ENCODE peak calls at places on chromosome 20, in nine cellular contexts. B is psoas muscle, L is cardiac fibroblast, R is mucosa of descending colon, E is thyroid gland, O is lower lobe of right lung, V is WTC11, P is stomach, D is cardiac muscle cell. X is an unnamed sample.

GRCh38 chr20:26209171-26209941 is 512.7 kb upstream of the ZNF337 start:
- DNase-seq in D (peak), P (no peak), V (peak), R (peak), B (peak), E (peak), O (peak), L (peak), X (no peak)

GRCh38 chr20:51354769-51355319 is 187.7 kb downstream of the NFATC2 start:
- DNase-seq in O (no peak), D (no peak), L (peak), V (no peak), B (peak), R (no peak), E (no peak), P (no peak), X (no peak)

GRCh38 chr20:13267231-13267630 is 46.2 kb downstream of the ISM1 start:
- DNase-seq in B (no peak), V (no peak), R (no peak), O (peak), D (no peak), E (peak), L (no peak), P (no peak), X (no peak)

GRCh38 chr20:40449974-40450616 is 238.9 kb downstream of the MAFB start:
- DNase-seq in L (no peak), D (no peak), B (no peak), P (no peak), R (no peak), V (no peak), E (no peak), O (no peak), X (no peak)

GRCh38 chr20:49104365-49104648 is 58.2 kb downstream of the CSE1L start:
- DNase-seq in D (no peak), L (no peak), V (peak), O (no peak), B (no peak), R (no peak), E (peak), P (no peak), X (no peak)

GRCh38 chr20:4406627-4407026 is 315.1 kb upstream of the PRND start:
- DNase-seq in B (no peak), L (peak), P (no peak), O (no peak), R (no peak), D (peak), E (no peak), V (no peak), X (no peak)

GRCh38 chr20:51385941-51386530 is 156.5 kb downstream of the NFATC2 start:
- DNase-seq in V (peak), L (peak), O (no peak), B (no peak), E (peak), D (peak), R (no peak), P (no peak), X (peak)

GRCh38 chr20:25287631-25288290 is 39.9 kb downstream of the PYGB start:
- DNase-seq in P (no peak), L (no peak), B (peak), D (no peak), O (peak), V (no peak), E (peak), R (no peak), X (no peak)

GRCh38 chr20:50346372-50347347 is 156.0 kb downstream of the CEBPB start:
- DNase-seq in R (peak), P (peak), O (peak), E (peak), B (peak), L (peak), D (peak), V (no peak), X (peak)

GRCh38 chr20:35992713-35993335 is 24.4 kb downstream of the CNBD2 start:
- DNase-seq in B (no peak), E (peak), D (peak), O (no peak), L (peak), V (peak), P (peak), R (no peak), X (peak)

GRCh38 chr20:47181056-47181862 is 175.2 kb downstream of the ZMYND8 start:
- DNase-seq in P (peak), L (peak), V (peak), B (no peak), E (no peak), D (peak), R (no peak), O (no peak), X (peak)

GRCh38 chr20:45945678-45946148 is 11.2 kb downstream of the PCIF1 start:
- DNase-seq in B (no peak), D (no peak), O (no peak), E (no peak), V (no peak), L (no peak), P (no peak), R (no peak), X (no peak)

GRCh38 chr20:58135441-58136170 is 92.8 kb downstream of the ANKRD60 start:
- DNase-seq in R (no peak), E (peak), V (no peak), D (no peak), P (no peak), B (no peak), O (no peak), L (no peak), X (peak)

GRCh38 chr20:41533537-41534136 is 84.5 kb downstream of the CHD6 start:
- DNase-seq in L (no peak), V (no peak), R (no peak), E (no peak), D (no peak), O (no peak), P (peak), B (no peak), X (no peak)

GRCh38 chr20:59820204-59821041 is 113.0 kb downstream of the SYCP2 start:
- DNase-seq in V (no peak), L (no peak), O (no peak), R (no peak), B (peak), E (no peak), D (no peak), P (no peak), X (no peak)

GRCh38 chr20:37378420-37378784 is 32.5 kb downstream of the SRC start:
- DNase-seq in L (no peak), P (no peak), D (no peak), V (no peak), R (no peak), E (no peak), O (no peak), B (no peak), X (no peak)

GRCh38 chr20:31721408-31722332 is 998 bp downstream of the BCL2L1 start:
- DNase-seq in B (peak), V (peak), P (peak), R (peak), O (peak), L (no peak), E (no peak), D (no peak), X (no peak)

GRCh38 chr20:2593756-2594155 is 57.4 kb downstream of the TMC2 start:
- DNase-seq in R (no peak), V (no peak), O (no peak), B (no peak), L (no peak), E (no peak), D (no peak), P (no peak), X (no peak)

GRCh38 chr20:57170343-57170742 is 96.1 kb downstream of the BMP7 start:
- DNase-seq in V (no peak), O (no peak), P (no peak), B (no peak), E (no peak), L (no peak), D (no peak), R (no peak), X (no peak)

GRCh38 chr20:4335722-4336121 is 320.4 kb upstream of the RNF24 start:
- DNase-seq in P (no peak), D (no peak), B (no peak), E (peak), R (no peak), O (no peak), V (no peak), L (no peak), X (no peak)

GRCh38 chr20:44388466-44389023 is 33.0 kb downstream of the HNF4A start:
- DNase-seq in D (peak), V (peak), B (peak), R (peak), O (peak), P (peak), L (peak), E (peak), X (peak)

GRCh38 chr20:36666181-36666740 is 20.3 kb upstream of the SLA2 start:
- DNase-seq in D (peak), O (no peak), E (no peak), V (no peak), R (no peak), L (peak), B (no peak), P (no peak), X (no peak)

GRCh38 chr20:7025635-7026034 is 258.1 kb downstream of the BMP2 start:
- DNase-seq in O (no peak), P (no peak), D (no peak), V (no peak), E (no peak), R (no peak), L (no peak), B (no peak), X (no peak)

GRCh38 chr20:7029005-7029404 is 261.5 kb downstream of the BMP2 start:
- DNase-seq in V (no peak), E (peak), D (no peak), L (no peak), B (no peak), R (no peak), P (no peak), O (no peak), X (no peak)

GRCh38 chr20:7031222-7031621 is 263.7 kb downstream of the BMP2 start:
- DNase-seq in D (peak), L (peak), V (no peak), E (no peak), P (no peak), O (no peak), R (no peak), B (no peak), X (no peak)
- TF ChIP-seq CTCF in D (peak), L (peak), V (no peak), E (no peak), P (peak), O (peak), R (no peak), B (no peak), X (no peak)

GRCh38 chr20:62367483-62368302 is 581 bp upstream of the LAMA5 start:
- DNase-seq in D (peak), P (peak), V (peak), B (peak), E (peak), L (no peak), R (no peak), O (no peak), X (no peak)

GRCh38 chr20:62367136-62367482 is at the start of gene LAMA5:
- DNase-seq in L (peak), D (peak), B (peak), V (peak), O (peak), E (peak), R (no peak), P (peak), X (peak)

GRCh38 chr20:62369508-62370114 is 2.5 kb upstream of the LAMA5 start:
- DNase-seq in P (no peak), E (no peak), V (no peak), B (no peak), O (no peak), D (no peak), L (no peak), R (no peak), X (no peak)

GRCh38 chr20:62368629-62369507 is 1.8 kb upstream of the LAMA5 start:
- DNase-seq in P (peak), L (peak), V (peak), B (peak), O (no peak), E (peak), R (no peak), D (peak), X (peak)

GRCh38 chr20:62368303-62368628 is 1.2 kb upstream of the LAMA5 start:
- DNase-seq in D (no peak), R (no peak), P (no peak), E (no peak), B (no peak), V (no peak), O (no peak), L (no peak), X (no peak)
- TF ChIP-seq CTCF in D (no peak), R (no peak), P (no peak), E (no peak), B (no peak), V (no peak), O (no peak), L (no peak), X (no peak)

GRCh38 chr20:10671221-10671849 is 2.5 kb downstream of the JAG1 start:
- DNase-seq in B (no peak), E (peak), V (peak), D (peak), P (peak), L (peak), O (peak), R (peak), X (peak)
- TF ChIP-seq CTCF in B (peak), E (no peak), V (no peak), D (peak), P (peak), L (peak), O (peak), R (peak), X (no peak)

GRCh38 chr20:294602-295001 is 2.8 kb upstream of the ZCCHC3 start:
- DNase-seq in P (no peak), V (no peak), L (no peak), E (no peak), B (no peak), O (no peak), R (no peak), D (no peak), X (no peak)

GRCh38 chr20:289693-290080 is 863 bp downstream of the C20orf96 start:
- DNase-seq in E (no peak), V (no peak), O (no peak), D (peak), P (no peak), L (peak), R (no peak), B (no peak), X (no peak)

GRCh38 chr20:286508-286907 is 4.0 kb downstream of the C20orf96 start:
- DNase-seq in B (no peak), L (no peak), R (no peak), P (no peak), O (no peak), V (no peak), E (no peak), D (no peak), X (no peak)

GRCh38 chr20:288956-289692 is 1.4 kb downstream of the C20orf96 start:
- DNase-seq in L (no peak), B (no peak), D (no peak), V (no peak), P (no peak), R (no peak), O (no peak), E (no peak), X (no peak)

GRCh38 chr20:290081-290831 is at the start of gene C20orf96:
- DNase-seq in L (peak), D (peak), R (peak), B (peak), O (peak), E (peak), V (peak), P (peak), X (peak)
- TF ChIP-seq CTCF in L (peak), D (peak), R (peak), B (peak), O (peak), E (no peak), V (no peak), P (peak), X (no peak)

GRCh38 chr20:9354579-9354978 is 159.8 kb upstream of the LAMP5 start:
- DNase-seq in D (no peak), O (no peak), E (no peak), L (no peak), R (no peak), P (no peak), V (no peak), B (no peak), X (no peak)
- TF ChIP-seq CTCF in D (no peak), O (no peak), E (no peak), L (no peak), R (no peak), P (no peak), V (no peak), B (no peak), X (no peak)